ENCODE peak calls at places on chromosome 18, in seven cellular contexts. B is stromal cell of bone marrow, C is left cardiac atrium, Q is H54, M is Daoy, L is PC-9, N is ELR. H is an unnamed sample.
A peak's percentile ranks its signal among the peaks of the same experiment; 100 is the strongest.

GRCh38 chr18:48534364-48534763 is 4.5 kb upstream of the CTIF start:
- DNase-seq in B (peak; percentile 61), C (no peak), Q (no peak), M (no peak), L (no peak), N (peak; percentile 75), H (peak; percentile 90)

GRCh38 chr18:55318864-55319516 is 269.0 kb downstream of the TCF4 start:
- DNase-seq in B (no peak), C (no peak), Q (no peak), M (no peak), L (no peak), N (peak; percentile 45), H (peak; percentile 52)

GRCh38 chr18:2180586-2180985 is 390.7 kb downstream of the METTL4 start:
- DNase-seq in B (no peak), C (no peak), Q (no peak), M (no peak), L (peak; percentile 61), N (no peak), H (no peak)

GRCh38 chr18:23135679-23136325 is 517 bp downstream of the CABLES1 start:
- DNase-seq in B (no peak), C (peak; percentile 52), Q (peak; percentile 55), M (peak; percentile 45), L (no peak), N (peak; percentile 60), H (peak; percentile 57)

GRCh38 chr18:9067823-9068222 is 34.7 kb upstream of the NDUFV2 start:
- DNase-seq in B (no peak), C (no peak), Q (no peak), M (no peak), L (peak; percentile 65), N (no peak), H (no peak)

GRCh38 chr18:10488022-10488421 is 33.6 kb downstream of the APCDD1 start:
- DNase-seq in B (no peak), C (no peak), Q (no peak), M (no peak), L (no peak), N (no peak), H (no peak)

GRCh38 chr18:76905821-76906220 is 83.5 kb downstream of the ZNF236 start:
- DNase-seq in B (no peak), C (no peak), Q (no peak), M (no peak), L (no peak), N (no peak), H (no peak)

GRCh38 chr18:76433788-76434187 is 61.3 kb downstream of the ZNF516 start:
- DNase-seq in B (no peak), C (no peak), Q (no peak), M (no peak), L (no peak), N (no peak), H (no peak)

GRCh38 chr18:63585988-63586387 is 1.2 kb upstream of the SERPINB13 start:
- DNase-seq in B (no peak), C (no peak), Q (no peak), M (no peak), L (no peak), N (no peak), H (no peak)

GRCh38 chr18:43932140-43932539 is 654.9 kb upstream of the SYT4 start:
- DNase-seq in B (peak; percentile 24), C (no peak), Q (no peak), M (no peak), L (no peak), N (no peak), H (no peak)

GRCh38 chr18:62521082-62521481 is 1.7 kb upstream of the ZCCHC2 start:
- DNase-seq in B (no peak), C (no peak), Q (no peak), M (no peak), L (no peak), N (no peak), H (no peak)

GRCh38 chr18:34809697-34810096 is 99.6 kb downstream of the DTNA start:
- DNase-seq in B (peak; percentile 25), C (peak; percentile 57), Q (no peak), M (peak; percentile 49), L (no peak), N (peak; percentile 45), H (peak; percentile 44)